ENCODE peak calls at places on chromosome 15, in eight cellular contexts. C is body of pancreas; V is thoracic aorta; G is A673; T is mammary epithelial cell; U is esophagus squamous epithelium; H is esophagus muscularis mucosa; X is CD4-positive, CD25-positive, alpha-beta regulatory T cell. J is an unnamed sample.

GRCh38 chr15:71386448-71387236 is 271.4 kb downstream of the THSD4 start:
- DNase-seq in T (no peak), X (peak; percentile 23), C (no peak), V (no peak), G (peak; percentile 42), U (no peak), H (no peak), J (no peak)

GRCh38 chr15:62966294-62966693 is 76.3 kb upstream of the TPM1 start:
- DNase-seq in H (no peak), T (no peak), C (no peak), U (no peak), V (no peak), X (no peak), G (no peak), J (no peak)

GRCh38 chr15:35514759-35515158 is 31.2 kb downstream of the DPH6 start:
- DNase-seq in G (no peak), C (no peak), X (no peak), U (no peak), H (no peak), T (no peak), V (no peak), J (peak; percentile 14)

GRCh38 chr15:82986442-82986780 is 401 bp downstream of the RAMAC start:
- DNase-seq in G (peak; percentile 15), H (no peak), T (no peak), C (no peak), U (no peak), X (no peak), V (no peak), J (peak; percentile 81)

GRCh38 chr15:89794627-89795241 is 18.6 kb downstream of the MESP2 start:
- DNase-seq in V (no peak), C (no peak), G (no peak), U (no peak), H (no peak), T (no peak), X (no peak), J (peak; percentile 91)

GRCh38 chr15:50945725-50946124 is 37.2 kb downstream of the AP4E1 start:
- DNase-seq in U (no peak), X (no peak), V (no peak), H (no peak), G (peak; percentile 55), C (no peak), T (peak; percentile 35), J (no peak)

GRCh38 chr15:95988574-95988887 is 342.0 kb upstream of the NR2F2 start:
- DNase-seq in G (no peak), V (no peak), T (no peak), H (no peak), C (no peak), U (no peak), X (no peak), J (no peak)

GRCh38 chr15:36658321-36658720 is 78.9 kb downstream of the CDIN1 start:
- DNase-seq in V (no peak), T (peak; percentile 59), H (no peak), U (no peak), C (no peak), G (peak; percentile 22), X (no peak), J (peak; percentile 50)

GRCh38 chr15:48928877-48929538 is 34.7 kb downstream of the SHC4 start:
- DNase-seq in X (no peak), V (no peak), T (peak; percentile 89), H (no peak), C (no peak), G (no peak), U (no peak), J (no peak)

GRCh38 chr15:72047020-72047419 is 70.9 kb downstream of the MYO9A start:
- DNase-seq in T (peak; percentile 22), C (no peak), X (no peak), G (no peak), V (no peak), U (no peak), H (no peak), J (peak; percentile 60)

GRCh38 chr15:63212050-63212973 is 22.9 kb downstream of the RAB8B start:
- DNase-seq in C (no peak), U (no peak), H (no peak), X (peak; percentile 45), T (no peak), V (no peak), G (peak; percentile 56), J (no peak)

GRCh38 chr15:51203797-51204196 is 109.1 kb upstream of the TNFAIP8L3 start:
- DNase-seq in T (peak; percentile 65), X (no peak), V (no peak), G (no peak), H (no peak), C (no peak), U (no peak), J (peak; percentile 72)

GRCh38 chr15:44102675-44103254 is 92.3 kb downstream of the FRMD5 start:
- DNase-seq in X (no peak), U (no peak), C (peak; percentile 28), T (peak; percentile 94), H (no peak), V (no peak), G (no peak), J (peak; percentile 83)

GRCh38 chr15:20294651-20295237 is 246.9 kb downstream of the GOLGA6L6 start:
- DNase-seq in G (no peak), T (no peak), H (no peak), V (no peak), X (no peak), C (no peak), U (no peak), J (peak; percentile 44)

GRCh38 chr15:77838061-77838460 is 205.3 kb upstream of the LINGO1 start:
- DNase-seq in X (no peak), U (no peak), G (no peak), H (no peak), C (no peak), T (no peak), V (no peak), J (peak; percentile 26)

GRCh38 chr15:31238906-31239305 is 87.7 kb upstream of the KLF13 start:
- DNase-seq in V (no peak), C (no peak), G (no peak), U (no peak), T (no peak), H (no peak), X (no peak), J (no peak)

DNA sequence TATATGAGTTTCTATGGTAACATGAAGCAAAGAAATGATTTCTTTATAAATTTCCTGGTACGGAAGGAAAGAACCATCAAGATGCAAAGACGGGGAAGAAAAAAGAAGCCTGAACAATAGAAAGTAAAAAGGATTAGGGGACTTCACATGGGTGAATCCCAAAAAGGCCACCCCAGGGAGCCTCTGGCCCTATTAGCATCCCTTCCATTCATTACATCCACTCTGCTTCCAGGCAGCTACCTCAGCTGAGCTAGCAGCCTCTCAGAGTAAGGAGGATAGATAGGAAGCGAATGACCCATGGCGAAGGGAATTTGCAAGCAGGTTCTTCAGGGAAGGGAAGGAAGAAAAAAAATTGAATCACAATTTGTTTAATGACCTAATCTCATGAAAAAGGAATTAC is 81.6 kb downstream of the GABRB3 start:
- DNase-seq in H (no peak), G (no peak), C (no peak), V (no peak), X (no peak), T (no peak), U (no peak), J (no peak)
- H3K9me3 ChIP-seq in H (peaks cover 12% of the 10 kb centered on the region), G (peaks cover 57% of the 10 kb centered on the region), C (no peaks in the 10 kb centered on the region), V (no peaks in the 10 kb centered on the region), X (peaks cover 5% of the 10 kb centered on the region), T (peaks cover 48% of the 10 kb centered on the region), U (no peaks in the 10 kb centered on the region), J (peaks cover 3% of the 10 kb centered on the region)

GRCh38 chr15:39889601-39890000 is 30.5 kb downstream of the GPR176 start:
- DNase-seq in U (no peak), X (no peak), G (no peak), C (no peak), V (no peak), T (no peak), H (no peak), J (peak; percentile 44)
- H3K4me1 ChIP-seq in U (no peaks in the 10 kb centered on the region), X (no peaks in the 10 kb centered on the region), G (peaks cover 6% of the 10 kb centered on the region), C (peaks cover 23% of the 10 kb centered on the region), V (peaks cover 13% of the 10 kb centered on the region), T (peaks cover 33% of the 10 kb centered on the region), H (no peaks in the 10 kb centered on the region), J (peaks cover 17% of the 10 kb centered on the region)

DNA sequence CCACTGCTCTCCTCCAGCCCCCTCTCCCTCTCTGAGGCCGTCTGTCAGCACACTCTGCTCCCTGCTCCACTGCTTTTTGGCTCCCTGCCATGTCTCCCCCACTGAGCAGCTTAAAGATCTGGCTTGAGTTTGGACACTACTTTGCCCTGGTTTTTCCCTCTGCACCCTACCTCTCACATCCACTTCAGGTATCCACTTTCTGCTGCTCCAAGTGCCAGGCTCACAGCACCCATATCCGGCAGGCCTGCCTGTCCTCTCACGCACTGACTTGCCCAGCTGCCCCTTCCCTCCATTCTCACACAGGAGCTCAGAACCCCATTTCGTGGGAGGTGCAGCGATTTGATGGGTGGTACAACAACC is 3.7 kb downstream of the DUOX1 start:
- DNase-seq in X (no peak), V (no peak), G (peak; percentile 25), U (no peak), C (no peak), T (peak; percentile 17), H (no peak), J (peak; percentile 54)
- H3K27me3 ChIP-seq in X (peaks cover 34% of the 10 kb centered on the region), V (peaks cover 10% of the 10 kb centered on the region), G (no peaks in the 10 kb centered on the region), U (peaks cover 4% of the 10 kb centered on the region), C (peaks cover 6% of the 10 kb centered on the region), T (no peaks in the 10 kb centered on the region), H (peaks cover 41% of the 10 kb centered on the region), J (peaks cover 85% of the 10 kb centered on the region)

DNA sequence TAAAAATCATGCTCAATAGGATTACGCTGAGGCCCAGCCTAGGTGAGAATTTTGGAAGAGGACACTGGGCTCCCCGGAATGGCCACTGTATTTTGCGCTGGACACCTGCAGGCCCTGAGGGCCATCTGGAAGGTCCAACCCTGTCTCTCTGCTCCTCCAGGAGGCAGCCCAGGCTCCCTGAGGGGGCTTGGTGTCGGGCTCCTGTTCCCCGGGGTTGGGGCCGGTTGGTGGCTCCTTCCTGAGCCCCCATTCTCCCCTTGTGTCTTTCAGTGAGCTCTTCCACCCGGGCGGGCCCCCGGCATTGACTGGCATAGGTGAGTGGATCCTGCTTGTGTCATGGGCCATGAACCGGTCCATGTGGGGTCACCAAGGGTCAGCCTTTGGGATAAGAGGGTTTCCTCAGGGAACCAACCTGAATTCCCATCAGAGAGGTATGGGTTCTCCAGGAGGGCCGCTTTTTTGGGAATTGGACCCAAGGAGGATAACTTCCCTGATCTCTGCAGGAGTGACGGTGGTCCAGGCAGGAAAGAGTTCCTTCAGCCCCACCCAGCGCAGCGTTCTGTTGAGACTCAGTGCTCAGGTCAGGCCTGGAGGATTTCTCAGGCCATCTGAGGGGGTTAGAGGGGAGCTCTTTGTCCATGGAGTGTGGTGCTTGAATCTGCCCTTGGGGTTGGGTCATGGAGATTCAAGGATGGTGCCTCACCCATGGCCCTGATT is 187.8 kb downstream of the UBE3A start:
- DNase-seq in C (peak; percentile 6), T (no peak), V (no peak), U (no peak), H (peak; percentile 91), G (no peak), X (no peak), J (peak; percentile 70)
- H3K9me3 ChIP-seq in C (no peaks in the 10 kb centered on the region), T (peaks cover 47% of the 10 kb centered on the region), V (peaks cover 13% of the 10 kb centered on the region), U (no peaks in the 10 kb centered on the region), H (peaks cover 51% of the 10 kb centered on the region), G (peaks cover 39% of the 10 kb centered on the region), X (peaks cover 30% of the 10 kb centered on the region), J (no peaks in the 10 kb centered on the region)

J was measured in osteoblast.